ENCODE peak calls at places on chromosomes 7 and 10, in ten cellular contexts. Z, S, V, Q, G, T, P, C, M and K are unnamed samples.

GRCh38 chr10:72981882-72982529 is 27.4 kb upstream of the PLA2G12B start:
- DNase-seq in Z (no peak), S (no peak), V (no peak), Q (no peak), G (peak), T (no peak), P (no peak), C (no peak), M (no peak), K (no peak)

GRCh38 chr7:20330176-20330796 is 414 bp upstream of the ITGB8 start:
- DNase-seq in Z (peak), S (no peak), V (peak), Q (peak), G (peak), T (no peak), P (peak), C (peak), M (peak), K (peak)

GRCh38 chr10:79274279-79275104 is 72.8 kb upstream of the PPIF start:
- DNase-seq in Z (no peak), S (no peak), V (peak), Q (no peak), G (peak), T (no peak), P (no peak), C (no peak), M (no peak), K (peak)

GRCh38 chr10:82866424-82867020 is 991.5 kb downstream of the NRG3 start:
- DNase-seq in Z (no peak), S (no peak), V (peak), Q (no peak), G (peak), T (no peak), P (no peak), C (no peak), M (peak), K (no peak)

GRCh38 chr10:100186813-100187212 is 984 bp upstream of the ERLIN1 start:
- DNase-seq in Z (peak), S (no peak), V (no peak), Q (peak), G (no peak), T (no peak), P (peak), C (no peak), M (no peak), K (peak)

GRCh38 chr10:26269754-26270153 is 53.2 kb downstream of the GAD2 start:
- DNase-seq in Z (peak), S (peak), V (peak), Q (peak), G (no peak), T (no peak), P (no peak), C (no peak), M (peak), K (no peak)

GRCh38 chr7:23713285-23714235 is 3.5 kb downstream of the STK31 start:
- DNase-seq in Z (no peak), S (no peak), V (peak), Q (no peak), G (peak), T (no peak), P (no peak), C (no peak), M (peak), K (no peak)

GRCh38 chr7:155289107-155289506 is 8.6 kb upstream of the INSIG1 start:
- DNase-seq in Z (no peak), S (no peak), V (no peak), Q (no peak), G (no peak), T (no peak), P (no peak), C (no peak), M (no peak), K (no peak)

GRCh38 chr10:127798116-127798515 is 61.1 kb downstream of the FOXI2 start:
- DNase-seq in Z (no peak), S (no peak), V (no peak), Q (no peak), G (no peak), T (no peak), P (no peak), C (no peak), M (no peak), K (no peak)

GRCh38 chr10:79491171-79491835 is 21.0 kb upstream of the EIF5AL1 start:
- DNase-seq in Z (no peak), S (no peak), V (no peak), Q (no peak), G (no peak), T (no peak), P (no peak), C (no peak), M (no peak), K (no peak)